ENCODE peak calls at places on chromosomes 16 and 17, in ten cellular contexts. C is HCT116, V is GM12878, G is A549, H is upper lobe of left lung, W is body of pancreas, B is uterus, F is sigmoid colon, R is lower leg skin, T is IMR-90. Q is an unnamed sample.

GRCh38 chr17:74592087-74592990 is at the start of gene CD300LD:
- DNase-seq in B (no peak), G (no peak), C (no peak), T (no peak), V (no peak), H (no peak), W (no peak), F (no peak), R (no peak), Q (no peak)

GRCh38 chr17:48663134-48663924 is 37.2 kb upstream of the HOXB9 start:
- DNase-seq in T (no peak), B (no peak), G (no peak), W (no peak), V (no peak), C (no peak), R (no peak), H (no peak), F (no peak), Q (no peak)

GRCh38 chr17:61815863-61816523 is 47.3 kb downstream of the BRIP1 start:
- DNase-seq in G (no peak), B (no peak), R (no peak), V (no peak), W (no peak), T (no peak), F (no peak), C (no peak), H (no peak), Q (no peak)

GRCh38 chr16:76038097-76038496 is 239.1 kb upstream of the CNTNAP4 start:
- DNase-seq in F (no peak), T (no peak), V (no peak), R (no peak), W (no peak), G (no peak), H (no peak), B (no peak), C (no peak), Q (no peak)

GRCh38 chr17:38911081-38911730 is 14.2 kb upstream of the LASP1NB start:
- DNase-seq in T (no peak), V (no peak), H (peak), B (peak), W (no peak), C (no peak), R (no peak), F (peak), G (no peak), Q (no peak)

GRCh38 chr17:80774643-80775281 is 216.9 kb upstream of the CHMP6 start:
- DNase-seq in R (no peak), H (no peak), C (no peak), T (no peak), V (no peak), W (no peak), F (peak), G (no peak), B (no peak), Q (no peak)

GRCh38 chr16:81582655-81583441 is 138.2 kb downstream of the CMIP start:
- DNase-seq in H (no peak), C (no peak), B (no peak), T (no peak), G (peak), V (no peak), W (peak), F (no peak), R (no peak), Q (no peak)

GRCh38 chr17:77783991-77784820 is 174.3 kb upstream of the TNRC6C start:
- DNase-seq in F (no peak), R (no peak), C (no peak), H (no peak), W (no peak), G (no peak), T (no peak), B (no peak), V (no peak), Q (no peak)

GRCh38 chr17:38560503-38561318 is 45.0 kb downstream of the SRCIN1 start:
- DNase-seq in G (no peak), R (no peak), H (no peak), V (no peak), F (no peak), B (no peak), C (no peak), W (no peak), T (peak), Q (no peak)

GRCh38 chr16:70685061-70685937 is 554 bp downstream of the MTSS2 start:
- DNase-seq in H (no peak), T (no peak), G (no peak), W (no peak), C (no peak), B (no peak), F (no peak), V (no peak), R (no peak), Q (peak)

GRCh38 chr17:69187294-69187693 is 41.3 kb downstream of the ABCA10 start:
- DNase-seq in R (no peak), G (no peak), C (no peak), F (no peak), T (no peak), W (no peak), B (no peak), H (no peak), V (no peak), Q (no peak)

GRCh38 chr16:49521706-49522325 is 148.2 kb downstream of the C16orf78 start:
- DNase-seq in B (no peak), R (no peak), F (no peak), G (no peak), C (no peak), V (no peak), T (no peak), W (no peak), H (no peak), Q (no peak)

GRCh38 chr17:77475012-77475976 is 334.5 kb downstream of the SEC14L1 start:
- DNase-seq in V (no peak), F (no peak), R (no peak), C (no peak), T (peak), G (no peak), W (peak), B (peak), H (no peak), Q (no peak)

GRCh38 chr17:44581868-44582267 is 24.6 kb downstream of the FZD2 start:
- DNase-seq in V (no peak), T (no peak), G (peak), H (no peak), R (no peak), F (no peak), C (peak), B (no peak), W (no peak), Q (no peak)

GRCh38 chr17:10705727-10706126 is 8.3 kb downstream of the ADPRM start:
- DNase-seq in W (no peak), V (no peak), C (no peak), T (no peak), G (no peak), R (no peak), H (no peak), B (no peak), F (no peak), Q (no peak)

GRCh38 chr16:22189473-22190168 is 16.5 kb upstream of the EEF2K start:
- DNase-seq in F (peak), B (peak), C (no peak), H (peak), G (no peak), R (peak), T (peak), V (no peak), W (peak), Q (peak)

GRCh38 chr16:3088450-3088849 is 10.6 kb downstream of the ZSCAN10 start:
- DNase-seq in W (no peak), T (no peak), G (no peak), V (no peak), H (peak), R (no peak), B (no peak), F (no peak), C (no peak), Q (no peak)

DNA sequence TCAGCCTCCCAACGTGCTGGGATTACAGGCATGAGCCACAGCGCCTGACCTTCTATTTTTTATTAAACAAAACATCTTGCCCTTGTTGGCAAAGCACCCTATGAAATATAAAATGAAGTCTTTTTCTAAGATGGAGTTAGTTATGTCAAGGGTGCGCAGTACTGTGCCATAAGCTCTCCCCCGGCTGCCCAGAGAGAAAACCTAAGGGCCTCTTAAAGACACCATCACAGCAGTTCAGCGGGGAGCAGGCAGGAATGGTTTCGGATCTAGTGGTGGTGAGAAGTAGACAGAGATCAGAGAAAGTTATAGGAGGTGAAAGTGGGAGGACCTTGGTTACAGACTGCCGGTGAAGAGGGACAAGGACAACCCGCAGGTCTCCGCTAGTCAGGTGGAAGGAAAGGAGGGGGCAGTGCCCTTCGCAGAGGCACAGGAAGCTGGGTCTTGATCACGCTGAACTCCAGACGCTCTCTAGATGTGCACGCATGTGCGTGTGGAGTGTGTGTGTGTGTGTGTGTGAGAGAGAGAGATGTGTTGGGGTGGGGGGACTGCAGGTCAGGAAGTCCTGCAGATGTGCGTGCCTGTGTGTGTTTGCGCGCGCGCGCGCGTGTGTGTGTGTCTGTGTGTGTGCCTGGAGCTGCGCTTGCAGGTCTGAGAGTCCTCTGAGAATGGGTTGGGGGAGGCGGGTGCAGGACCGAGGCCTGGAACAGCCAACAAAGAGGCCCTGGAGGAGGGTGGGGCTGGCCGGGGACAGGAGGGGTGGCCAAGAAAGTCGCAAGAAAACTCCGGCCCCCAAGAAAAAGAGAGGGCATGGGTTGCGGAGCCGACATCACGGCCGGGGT is 748 bp upstream of the CMTM3 start:
- DNase-seq in C (no peak), T (peak), W (peak), V (no peak), R (peak), H (peak), B (peak), F (peak), G (peak), Q (peak)
- TF ChIP-seq POLR2A in C (peak), T (no peak), W (no peak), V (peak), R (no peak), H (no peak), B (no peak), F (no peak), G (peak), Q (no peak)

GRCh38 chr17:17591408-17592265 is at the start of gene PEMT:
- DNase-seq in B (peak), C (peak), W (peak), F (peak), H (peak), T (peak), G (peak), V (peak), R (peak), Q (peak)
- TF ChIP-seq POLR2A in B (peak), C (peak), W (peak), F (no peak), H (peak), T (peak), G (peak), V (peak), R (no peak), Q (peak)

GRCh38 chr16:67249178-67249759 is 490 bp downstream of the SLC9A5 start:
- DNase-seq in H (no peak), W (no peak), T (no peak), V (no peak), C (no peak), R (no peak), F (peak), B (no peak), G (no peak), Q (no peak)

GRCh38 chr16:67246945-67247697 is at the start of gene FHOD1:
- DNase-seq in B (peak), F (peak), T (peak), C (peak), H (peak), G (peak), V (peak), R (peak), W (peak), Q (peak)

GRCh38 chr16:67249762-67250327 is 1.1 kb downstream of the SLC9A5 start:
- DNase-seq in R (no peak), G (no peak), B (no peak), W (no peak), C (no peak), F (peak), T (peak), H (no peak), V (no peak), Q (peak)

GRCh38 chr16:67247698-67248400 is 568 bp upstream of the FHOD1 start:
- DNase-seq in H (no peak), T (no peak), C (no peak), R (no peak), G (no peak), V (no peak), F (no peak), B (no peak), W (no peak), Q (no peak)

GRCh38 chr16:67248401-67249177 is at the start of gene SLC9A5:
- DNase-seq in F (peak), T (no peak), W (no peak), H (no peak), R (no peak), C (no peak), V (no peak), G (no peak), B (peak), Q (no peak)
- TF ChIP-seq POLR2A in F (no peak), T (no peak), W (no peak), H (no peak), R (no peak), C (no peak), V (peak), G (peak), B (no peak), Q (no peak)

DNA sequence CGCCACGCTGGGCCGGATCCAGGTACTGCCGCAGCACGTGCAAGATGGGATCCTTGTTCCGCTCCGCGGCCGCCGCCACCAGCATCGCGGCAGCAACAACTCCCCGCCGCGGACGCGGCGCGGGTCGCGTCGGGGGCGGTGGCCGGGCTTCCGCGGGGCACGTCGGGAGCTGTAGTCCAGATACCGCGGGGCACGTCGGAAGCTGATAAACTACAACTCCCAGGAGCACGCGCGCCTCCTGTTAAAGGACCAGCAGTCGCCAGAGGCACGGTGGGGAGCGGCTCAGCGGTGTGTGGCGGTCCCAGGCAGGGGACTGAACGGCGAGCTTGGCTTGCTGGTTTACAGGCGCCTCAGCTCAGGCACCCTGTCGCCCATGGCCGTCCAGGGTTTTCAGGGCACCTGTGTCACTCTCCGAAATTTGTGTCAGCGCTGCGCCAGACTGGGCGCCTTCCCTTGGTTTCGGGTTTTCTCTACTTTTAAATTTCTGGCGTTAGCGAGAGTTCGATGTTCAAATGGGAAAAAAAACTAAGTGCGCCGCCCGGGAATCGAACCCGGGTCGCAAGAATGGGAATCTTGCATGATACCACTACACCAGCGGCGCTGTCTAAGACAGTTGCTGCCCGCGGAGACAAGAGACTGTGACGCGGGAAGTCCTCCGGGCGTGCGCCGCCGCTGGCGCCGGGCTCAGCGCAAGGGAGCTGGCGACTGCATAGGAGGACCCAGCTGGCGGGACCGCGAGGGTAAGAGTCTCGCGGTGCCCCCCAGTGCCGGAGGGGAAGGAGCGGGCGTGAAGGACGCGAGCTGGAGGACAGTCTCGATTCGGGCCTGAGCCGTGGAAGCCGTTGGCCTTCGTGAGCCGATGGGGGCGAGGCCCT is at the start of gene METTL26:
- DNase-seq in B (peak), V (peak), R (peak), W (peak), H (peak), C (peak), G (peak), T (peak), F (peak), Q (peak)
- TF ChIP-seq POLR2A in B (peak), V (peak), R (no peak), W (peak), H (peak), C (peak), G (peak), T (peak), F (peak), Q (no peak)

GRCh38 chr17:29140051-29140582 is 40.1 kb downstream of the MYO18A start:
- DNase-seq in V (no peak), R (peak), W (peak), B (peak), G (no peak), T (peak), C (no peak), F (peak), H (peak), Q (peak)
- TF ChIP-seq POLR2A in V (peak), R (no peak), W (no peak), B (peak), G (no peak), T (no peak), C (no peak), F (peak), H (no peak), Q (peak)

DNA sequence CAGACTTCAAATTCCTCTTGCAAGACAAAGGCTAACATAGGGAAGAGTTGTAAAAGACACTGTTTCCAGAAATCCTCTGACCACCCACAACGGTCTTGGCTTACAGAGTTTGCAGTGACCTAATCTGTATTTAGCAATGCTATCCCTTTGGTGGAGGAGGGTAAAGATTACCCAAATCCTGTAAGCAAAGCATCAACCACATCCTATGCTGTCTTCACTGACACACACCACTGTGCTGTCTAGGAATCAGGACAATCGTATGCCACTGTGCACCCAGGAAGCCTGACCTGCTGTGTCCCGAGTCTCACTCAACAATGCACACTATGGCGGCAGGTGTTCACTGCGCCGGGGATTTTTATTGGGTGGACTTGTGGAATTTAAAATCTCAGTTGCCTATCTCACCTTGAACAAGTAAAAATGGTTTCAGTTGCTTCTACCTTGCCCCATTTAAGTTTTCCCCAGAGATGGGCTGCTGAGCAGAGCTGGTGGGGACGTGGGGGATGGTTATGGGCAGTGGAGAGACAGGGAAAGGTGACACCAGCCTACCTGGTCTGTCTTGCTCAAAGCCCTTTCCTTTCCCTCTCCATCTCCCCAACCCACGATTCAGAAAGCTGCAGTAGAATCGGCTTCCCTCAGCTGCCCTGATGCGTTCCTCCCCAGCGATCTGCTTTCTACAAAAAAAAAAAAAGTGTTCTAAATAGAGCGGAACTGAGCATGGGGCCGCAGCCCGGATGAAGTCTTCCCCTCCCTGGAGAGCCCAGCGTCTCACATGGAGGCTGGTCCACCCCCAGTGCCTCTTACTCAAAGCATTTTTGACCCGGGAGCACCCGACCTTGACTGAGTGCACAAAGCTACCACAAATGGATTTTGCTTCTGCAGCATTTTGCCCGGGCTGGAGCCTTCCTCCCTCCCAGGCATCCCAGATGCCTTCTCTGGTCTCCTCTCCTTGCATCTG is 271.5 kb downstream of the SOX9 start:
- DNase-seq in C (no peak), R (no peak), G (peak), H (no peak), W (no peak), V (peak), F (no peak), B (no peak), T (peak), Q (no peak)
- TF ChIP-seq POLR2A in C (no peak), R (no peak), G (no peak), H (no peak), W (no peak), V (no peak), F (no peak), B (no peak), T (peak), Q (no peak)

DNA sequence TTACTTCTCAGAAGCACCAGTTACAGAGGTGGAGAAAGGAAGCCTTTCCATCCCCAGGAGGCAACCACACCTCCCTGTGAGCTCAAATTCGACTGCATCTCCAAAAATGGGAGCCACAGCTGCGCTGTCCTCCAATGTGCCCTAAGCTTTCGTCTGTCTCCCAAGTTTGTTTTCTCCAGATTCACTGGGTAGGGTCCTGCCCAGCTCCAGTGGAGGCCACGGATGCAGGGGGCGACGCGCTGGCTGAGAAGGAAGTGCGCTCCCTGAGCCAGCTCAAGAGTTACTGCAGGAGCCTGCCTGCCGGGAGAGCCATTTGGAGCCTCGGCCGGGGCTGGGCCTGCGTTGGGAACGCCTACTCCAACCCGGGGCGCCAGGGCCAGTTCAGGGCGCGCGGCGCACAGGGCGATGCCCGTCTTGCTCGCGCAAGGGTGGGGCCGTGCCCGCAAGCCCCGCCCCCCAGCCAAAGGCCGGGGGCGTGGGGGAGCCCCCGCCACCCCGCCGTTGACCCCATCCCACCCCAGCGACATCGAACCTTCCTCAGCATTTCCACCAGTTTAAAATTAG is 19.5 kb downstream of the SIAH1 start:
- DNase-seq in G (peak), T (peak), V (no peak), W (peak), H (peak), F (peak), C (peak), B (peak), R (peak), Q (peak)
- TF ChIP-seq POLR2A in G (peak), T (peak), V (peak), W (peak), H (peak), F (peak), C (peak), B (peak), R (no peak), Q (peak)

GRCh38 chr16:631808-632358 is 1.1 kb downstream of the WFIKKN1 start:
- DNase-seq in F (no peak), C (no peak), T (no peak), H (no peak), V (no peak), G (no peak), W (no peak), R (no peak), B (no peak), Q (no peak)
- TF ChIP-seq POLR2A in F (no peak), C (no peak), T (no peak), H (no peak), V (no peak), G (no peak), W (no peak), R (no peak), B (no peak), Q (no peak)

Q was measured in heart left ventricle.